ENCODE peak calls at places on chromosomes 6 and 20, in four cellular contexts. One of them, this sample, is unnamed.

GRCh38 chr20:1871807-1872455 is 23.3 kb upstream of the SIRPA start:
- DNase-seq in upper lobe of right lung: no peak
- DNase-seq in adrenal gland: no peak
- DNase-seq in right lobe of liver: no peak
- DNase-seq in this sample: no peak

GRCh38 chr6:43147289-43147688 is 23.8 kb upstream of the SRF start:
- DNase-seq in upper lobe of right lung: no peak
- DNase-seq in adrenal gland: no peak
- DNase-seq in right lobe of liver: no peak
- DNase-seq in this sample: no peak

GRCh38 chr20:40698744-40699143 is 9.7 kb upstream of the MAFB start:
- DNase-seq in upper lobe of right lung: no peak
- DNase-seq in adrenal gland: no peak
- DNase-seq in right lobe of liver: no peak
- DNase-seq in this sample: no peak

GRCh38 chr6:11848852-11849731 is 70.5 kb upstream of the ADTRP start:
- DNase-seq in upper lobe of right lung: no peak
- DNase-seq in adrenal gland: no peak
- DNase-seq in right lobe of liver: no peak
- DNase-seq in this sample: no peak

GRCh38 chr6:31190488-31190887 is 20.0 kb upstream of the POU5F1 start:
- DNase-seq in upper lobe of right lung: no peak
- DNase-seq in adrenal gland: no peak
- DNase-seq in right lobe of liver: no peak
- DNase-seq in this sample: no peak

GRCh38 chr6:14381225-14381887 is 263.8 kb downstream of the CD83 start:
- DNase-seq in upper lobe of right lung: no peak
- DNase-seq in adrenal gland: no peak
- DNase-seq in right lobe of liver: no peak
- DNase-seq in this sample: no peak

GRCh38 chr6:75794954-75795739 is 46.1 kb downstream of the MYO6 start:
- DNase-seq in upper lobe of right lung: no peak
- DNase-seq in adrenal gland: no peak
- DNase-seq in right lobe of liver: no peak
- DNase-seq in this sample: no peak

GRCh38 chr6:81075974-81076373 is 676.5 kb downstream of the TENT5A start:
- DNase-seq in upper lobe of right lung: no peak
- DNase-seq in adrenal gland: no peak
- DNase-seq in right lobe of liver: no peak
- DNase-seq in this sample: no peak

GRCh38 chr20:40525356-40525755 is 163.7 kb downstream of the MAFB start:
- DNase-seq in upper lobe of right lung: no peak
- DNase-seq in adrenal gland: no peak
- DNase-seq in right lobe of liver: no peak
- DNase-seq in this sample: no peak

GRCh38 chr6:41970436-41970846 is 28.8 kb upstream of the CCND3 start:
- DNase-seq in upper lobe of right lung: peak; percentile 73
- DNase-seq in adrenal gland: no peak
- DNase-seq in right lobe of liver: peak; percentile 36
- DNase-seq in this sample: no peak

GRCh38 chr20:47740225-47741184 is 44.8 kb downstream of the SULF2 start:
- DNase-seq in upper lobe of right lung: peak; percentile 73
- DNase-seq in adrenal gland: no peak
- DNase-seq in right lobe of liver: no peak
- DNase-seq in this sample: peak; percentile 73

GRCh38 chr20:9161308-9161707 is 92.4 kb downstream of the PLCB4 start:
- DNase-seq in upper lobe of right lung: no peak
- DNase-seq in adrenal gland: no peak
- DNase-seq in right lobe of liver: no peak
- DNase-seq in this sample: no peak

GRCh38 chr20:48697845-48698491 is 129.8 kb downstream of the PREX1 start:
- DNase-seq in upper lobe of right lung: peak; percentile 94
- DNase-seq in adrenal gland: peak; percentile 69
- DNase-seq in right lobe of liver: peak; percentile 80
- DNase-seq in this sample: peak; percentile 93

GRCh38 chr20:50877232-50877631 is 54.0 kb downstream of the ADNP start:
- DNase-seq in upper lobe of right lung: peak; percentile 16
- DNase-seq in adrenal gland: no peak
- DNase-seq in right lobe of liver: no peak
- DNase-seq in this sample: no peak

GRCh38 chr6:93418448-93419303 is 683 bp downstream of the EPHA7 start:
- DNase-seq in upper lobe of right lung: peak; percentile 66
- DNase-seq in adrenal gland: peak; percentile 15
- DNase-seq in right lobe of liver: peak; percentile 27
- DNase-seq in this sample: peak; percentile 47

GRCh38 chr20:43548273-43548880 is 10.4 kb upstream of the SGK2 start:
- DNase-seq in upper lobe of right lung: no peak
- DNase-seq in adrenal gland: no peak
- DNase-seq in right lobe of liver: no peak
- DNase-seq in this sample: no peak

GRCh38 chr6:46015119-46015968 is at the start of gene CLIC5:
- DNase-seq in upper lobe of right lung: peak; percentile 76
- DNase-seq in adrenal gland: peak; percentile 24
- DNase-seq in right lobe of liver: peak; percentile 41
- DNase-seq in this sample: peak; percentile 50

DNA sequence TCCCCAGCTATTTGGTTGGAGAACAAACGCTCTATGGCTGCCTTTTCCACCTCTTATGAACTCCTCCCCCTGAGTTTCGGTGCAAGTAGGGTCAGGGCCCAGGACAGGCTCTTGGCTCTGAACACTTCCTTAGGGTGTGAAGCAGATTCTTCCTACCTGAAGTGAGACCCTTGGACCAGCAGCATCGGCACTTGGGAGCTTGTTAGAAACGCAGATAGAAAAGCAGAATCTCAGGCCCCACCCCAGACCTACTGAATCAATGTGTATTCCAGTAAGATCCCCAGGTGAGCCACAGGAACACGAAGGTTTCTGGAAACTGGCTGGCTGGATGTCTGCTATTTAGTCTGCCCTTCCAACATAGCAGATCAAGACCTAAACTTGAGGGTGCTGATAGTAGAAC is 3.2 kb downstream of the FAM50B start:
- DNase-seq in upper lobe of right lung: no peak
- DNase-seq in adrenal gland: no peak
- DNase-seq in right lobe of liver: no peak
- DNase-seq in this sample: no peak
- H3K27ac ChIP-seq in upper lobe of right lung: no peak overlapping the region
- H3K27ac ChIP-seq in adrenal gland: no peak overlapping the region
- H3K27ac ChIP-seq in right lobe of liver: no peak overlapping the region
- H3K27ac ChIP-seq in this sample: no peak overlapping the region

GRCh38 chr20:21601799-21602198 is 87.9 kb upstream of the NKX2-2 start:
- DNase-seq in upper lobe of right lung: no peak
- DNase-seq in adrenal gland: no peak
- DNase-seq in right lobe of liver: no peak
- DNase-seq in this sample: no peak
- H3K9me3 ChIP-seq in upper lobe of right lung: no peaks in the 10 kb centered on the region
- H3K9me3 ChIP-seq in adrenal gland: no peaks in the 10 kb centered on the region
- H3K9me3 ChIP-seq in right lobe of liver: no peaks in the 10 kb centered on the region
- H3K9me3 ChIP-seq in this sample: peaks cover 5% of the 10 kb centered on the region

GRCh38 chr6:28693033-28693750 is 167.5 kb downstream of the GPX5 start:
- DNase-seq in upper lobe of right lung: no peak
- DNase-seq in adrenal gland: no peak
- DNase-seq in right lobe of liver: no peak
- DNase-seq in this sample: no peak
- H3K4me3 ChIP-seq in upper lobe of right lung: no peak overlapping the region
- H3K4me3 ChIP-seq in adrenal gland: no peak overlapping the region
- H3K4me3 ChIP-seq in right lobe of liver: no peak overlapping the region
- H3K4me3 ChIP-seq in this sample: no peak overlapping the region

GRCh38 chr6:149890629-149891045 is 7.3 kb downstream of the RAET1E start:
- DNase-seq in upper lobe of right lung: no peak
- DNase-seq in adrenal gland: no peak
- DNase-seq in right lobe of liver: no peak
- DNase-seq in this sample: no peak

GRCh38 chr6:149889321-149889720 is 8.6 kb downstream of the RAET1E start:
- DNase-seq in upper lobe of right lung: no peak
- DNase-seq in adrenal gland: peak; percentile 53
- DNase-seq in right lobe of liver: no peak
- DNase-seq in this sample: no peak

GRCh38 chr6:149887343-149887742 is 10.6 kb downstream of the RAET1E start:
- DNase-seq in upper lobe of right lung: no peak
- DNase-seq in adrenal gland: peak; percentile 53
- DNase-seq in right lobe of liver: no peak
- DNase-seq in this sample: no peak

GRCh38 chr6:149888113-149888512 is 9.8 kb downstream of the RAET1E start:
- DNase-seq in upper lobe of right lung: no peak
- DNase-seq in adrenal gland: no peak
- DNase-seq in right lobe of liver: no peak
- DNase-seq in this sample: no peak

GRCh38 chr6:149888659-149889058 is 9.3 kb downstream of the RAET1E start:
- DNase-seq in upper lobe of right lung: no peak
- DNase-seq in adrenal gland: no peak
- DNase-seq in right lobe of liver: no peak
- DNase-seq in this sample: no peak
- H3K27ac ChIP-seq in upper lobe of right lung: no peak overlapping the region
- H3K27ac ChIP-seq in adrenal gland: peak overlapping the region; percentile 17
- H3K27ac ChIP-seq in right lobe of liver: no peak overlapping the region
- H3K27ac ChIP-seq in this sample: no peak overlapping the region

GRCh38 chr20:7773511-7773910 is 166.7 kb downstream of the HAO1 start:
- DNase-seq in upper lobe of right lung: no peak
- DNase-seq in adrenal gland: no peak
- DNase-seq in right lobe of liver: no peak
- DNase-seq in this sample: no peak
- H3K9me3 ChIP-seq in upper lobe of right lung: no peaks in the 10 kb centered on the region
- H3K9me3 ChIP-seq in adrenal gland: no peaks in the 10 kb centered on the region
- H3K9me3 ChIP-seq in right lobe of liver: no peaks in the 10 kb centered on the region
- H3K9me3 ChIP-seq in this sample: peaks cover 2% of the 10 kb centered on the region

GRCh38 chr6:164106345-164106769 is 691.8 kb downstream of the QKI start:
- DNase-seq in upper lobe of right lung: no peak
- DNase-seq in adrenal gland: no peak
- DNase-seq in right lobe of liver: no peak
- DNase-seq in this sample: no peak

GRCh38 chr6:164108092-164108491 is 693.6 kb downstream of the QKI start:
- DNase-seq in upper lobe of right lung: no peak
- DNase-seq in adrenal gland: no peak
- DNase-seq in right lobe of liver: no peak
- DNase-seq in this sample: no peak

GRCh38 chr6:164107297-164107995 is 692.9 kb downstream of the QKI start:
- DNase-seq in upper lobe of right lung: no peak
- DNase-seq in adrenal gland: no peak
- DNase-seq in right lobe of liver: no peak
- DNase-seq in this sample: no peak

GRCh38 chr6:164109770-164110140 is 695.2 kb downstream of the QKI start:
- DNase-seq in upper lobe of right lung: no peak
- DNase-seq in adrenal gland: no peak
- DNase-seq in right lobe of liver: peak; percentile 69
- DNase-seq in this sample: no peak

GRCh38 chr6:164108869-164109769 is 694.6 kb downstream of the QKI start:
- DNase-seq in upper lobe of right lung: peak; percentile 70
- DNase-seq in adrenal gland: peak; percentile 59
- DNase-seq in right lobe of liver: peak; percentile 91
- DNase-seq in this sample: peak; percentile 74
- H3K4me3 ChIP-seq in upper lobe of right lung: peak overlapping the region; percentile 4
- H3K4me3 ChIP-seq in adrenal gland: no peak overlapping the region
- H3K4me3 ChIP-seq in right lobe of liver: no peak overlapping the region
- H3K4me3 ChIP-seq in this sample: no peak overlapping the region

DNA sequence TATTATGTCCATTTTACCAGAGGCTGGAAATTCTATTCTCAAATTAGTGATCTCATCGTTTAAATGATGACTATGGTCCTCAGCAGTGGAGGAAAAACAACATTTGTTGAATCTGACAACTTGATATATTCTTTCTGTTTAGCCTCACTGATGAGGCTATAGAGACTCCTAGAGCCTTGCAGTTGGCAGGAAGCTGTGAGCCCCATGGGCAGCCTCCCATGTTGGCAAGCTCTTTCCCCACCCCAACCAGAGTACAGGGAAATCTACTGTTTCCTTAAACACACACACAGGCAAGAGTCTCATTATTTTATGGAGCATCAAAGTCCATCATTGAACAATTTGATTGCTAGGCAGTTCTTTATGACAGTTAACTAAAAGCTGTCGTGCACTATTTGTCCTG is 498.2 kb upstream of the CITED2 start:
- DNase-seq in upper lobe of right lung: no peak
- DNase-seq in adrenal gland: no peak
- DNase-seq in right lobe of liver: no peak
- DNase-seq in this sample: no peak
- H3K27ac ChIP-seq in upper lobe of right lung: no peak overlapping the region
- H3K27ac ChIP-seq in adrenal gland: no peak overlapping the region
- H3K27ac ChIP-seq in right lobe of liver: no peak overlapping the region
- H3K27ac ChIP-seq in this sample: no peak overlapping the region

GRCh38 chr6:169984181-169985120 is 233.0 kb downstream of the ERMARD start:
- DNase-seq in upper lobe of right lung: peak; percentile 86
- DNase-seq in adrenal gland: no peak
- DNase-seq in right lobe of liver: no peak
- DNase-seq in this sample: peak; percentile 61
- H3K9me3 ChIP-seq in upper lobe of right lung: no peaks in the 10 kb centered on the region
- H3K9me3 ChIP-seq in adrenal gland: no peaks in the 10 kb centered on the region
- H3K9me3 ChIP-seq in right lobe of liver: no peaks in the 10 kb centered on the region
- H3K9me3 ChIP-seq in this sample: no peaks in the 10 kb centered on the region

GRCh38 chr20:44747166-44748004 is 1.7 kb downstream of the KCNK15 start:
- DNase-seq in upper lobe of right lung: peak; percentile 83
- DNase-seq in adrenal gland: peak; percentile 72
- DNase-seq in right lobe of liver: peak; percentile 37
- DNase-seq in this sample: peak; percentile 85

GRCh38 chr20:44750081-44750805 is 4.6 kb downstream of the KCNK15 start:
- DNase-seq in upper lobe of right lung: no peak
- DNase-seq in adrenal gland: no peak
- DNase-seq in right lobe of liver: no peak
- DNase-seq in this sample: no peak

GRCh38 chr20:44745560-44746366 is at the start of gene KCNK15:
- DNase-seq in upper lobe of right lung: peak; percentile 74
- DNase-seq in adrenal gland: no peak
- DNase-seq in right lobe of liver: peak; percentile 44
- DNase-seq in this sample: peak; percentile 82

GRCh38 chr20:44746367-44747165 is 901 bp downstream of the KCNK15 start:
- DNase-seq in upper lobe of right lung: no peak
- DNase-seq in adrenal gland: no peak
- DNase-seq in right lobe of liver: no peak
- DNase-seq in this sample: no peak

DNA sequence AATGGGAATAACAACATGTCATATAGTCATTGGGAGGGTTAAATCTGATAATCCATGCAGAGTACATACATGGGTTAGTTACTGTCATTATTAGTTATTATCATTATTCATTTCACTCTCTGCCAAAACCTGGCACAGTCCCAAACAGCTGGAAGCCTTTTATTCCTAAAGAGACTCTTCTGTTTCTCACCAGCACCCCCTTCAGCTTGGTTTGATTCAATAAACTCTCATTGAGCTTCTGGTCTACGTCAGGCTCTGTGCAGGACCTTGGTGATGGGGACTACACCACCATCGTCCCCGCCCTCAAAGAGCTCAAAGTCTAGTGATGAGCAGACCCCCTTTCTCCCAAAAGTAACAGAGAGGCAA is 2.3 kb downstream of the KCNK15 start:
- DNase-seq in upper lobe of right lung: no peak
- DNase-seq in adrenal gland: no peak
- DNase-seq in right lobe of liver: no peak
- DNase-seq in this sample: no peak
- H3K4me3 ChIP-seq in upper lobe of right lung: no peak overlapping the region
- H3K4me3 ChIP-seq in adrenal gland: no peak overlapping the region
- H3K4me3 ChIP-seq in right lobe of liver: no peak overlapping the region
- H3K4me3 ChIP-seq in this sample: no peak overlapping the region

This sample was measured in aorta.